ENCODE peak calls at places on chromosomes 16 and 17, in ten cellular contexts. One of them, this sample, is unnamed.

GRCh38 chr16:72837846-72838661 is 209.9 kb downstream of the ZFHX3 start:
- DNase-seq in GM19239: no peak
- DNase-seq in heart right ventricle: no peak
- DNase-seq in activated CD4-positive, alpha-beta T cell treated with anti-CD3 and anti-CD28 coated beads, Interleukin-2, amount 50 U/mL, for 48 hours: no peak
- DNase-seq in stimulated activated CD4-positive, alpha-beta T cell treated with anti-CD3 and anti-CD28 coated beads, Interleukin-1b, Interleukin-23, amount 100 ng/mL, for 24 hours: no peak
- DNase-seq in cardiac muscle cell: no peak
- DNase-seq in naive thymus-derived CD8-positive, alpha-beta T cell: no peak
- DNase-seq in effector memory CD8-positive, alpha-beta T cell: no peak
- DNase-seq in midbrain: no peak
- DNase-seq in non-pigmented ciliary epithelial cell: no peak
- DNase-seq in this sample: no peak

GRCh38 chr16:21157632-21158031 is 842 bp upstream of the LDAF1 start:
- DNase-seq in GM19239: no peak
- DNase-seq in heart right ventricle: no peak
- DNase-seq in activated CD4-positive, alpha-beta T cell treated with anti-CD3 and anti-CD28 coated beads, Interleukin-2, amount 50 U/mL, for 48 hours: no peak
- DNase-seq in stimulated activated CD4-positive, alpha-beta T cell treated with anti-CD3 and anti-CD28 coated beads, Interleukin-1b, Interleukin-23, amount 100 ng/mL, for 24 hours: no peak
- DNase-seq in cardiac muscle cell: no peak
- DNase-seq in naive thymus-derived CD8-positive, alpha-beta T cell: no peak
- DNase-seq in effector memory CD8-positive, alpha-beta T cell: no peak
- DNase-seq in midbrain: no peak
- DNase-seq in non-pigmented ciliary epithelial cell: no peak
- DNase-seq in this sample: no peak

GRCh38 chr17:12985431-12986285 is 32.2 kb downstream of the ELAC2 start:
- DNase-seq in GM19239: no peak
- DNase-seq in heart right ventricle: no peak
- DNase-seq in activated CD4-positive, alpha-beta T cell treated with anti-CD3 and anti-CD28 coated beads, Interleukin-2, amount 50 U/mL, for 48 hours: no peak
- DNase-seq in stimulated activated CD4-positive, alpha-beta T cell treated with anti-CD3 and anti-CD28 coated beads, Interleukin-1b, Interleukin-23, amount 100 ng/mL, for 24 hours: no peak
- DNase-seq in cardiac muscle cell: peak
- DNase-seq in naive thymus-derived CD8-positive, alpha-beta T cell: no peak
- DNase-seq in effector memory CD8-positive, alpha-beta T cell: no peak
- DNase-seq in midbrain: no peak
- DNase-seq in non-pigmented ciliary epithelial cell: no peak
- DNase-seq in this sample: no peak

GRCh38 chr17:74785096-74785980 is 9.2 kb upstream of the NAT9 start:
- DNase-seq in GM19239: no peak
- DNase-seq in heart right ventricle: no peak
- DNase-seq in activated CD4-positive, alpha-beta T cell treated with anti-CD3 and anti-CD28 coated beads, Interleukin-2, amount 50 U/mL, for 48 hours: peak
- DNase-seq in stimulated activated CD4-positive, alpha-beta T cell treated with anti-CD3 and anti-CD28 coated beads, Interleukin-1b, Interleukin-23, amount 100 ng/mL, for 24 hours: no peak
- DNase-seq in cardiac muscle cell: no peak
- DNase-seq in naive thymus-derived CD8-positive, alpha-beta T cell: no peak
- DNase-seq in effector memory CD8-positive, alpha-beta T cell: no peak
- DNase-seq in midbrain: no peak
- DNase-seq in non-pigmented ciliary epithelial cell: no peak
- DNase-seq in this sample: no peak

GRCh38 chr16:71327720-71328119 is 30.8 kb upstream of the CALB2 start:
- DNase-seq in GM19239: no peak
- DNase-seq in heart right ventricle: no peak
- DNase-seq in activated CD4-positive, alpha-beta T cell treated with anti-CD3 and anti-CD28 coated beads, Interleukin-2, amount 50 U/mL, for 48 hours: no peak
- DNase-seq in stimulated activated CD4-positive, alpha-beta T cell treated with anti-CD3 and anti-CD28 coated beads, Interleukin-1b, Interleukin-23, amount 100 ng/mL, for 24 hours: no peak
- DNase-seq in cardiac muscle cell: no peak
- DNase-seq in naive thymus-derived CD8-positive, alpha-beta T cell: no peak
- DNase-seq in effector memory CD8-positive, alpha-beta T cell: no peak
- DNase-seq in midbrain: no peak
- DNase-seq in non-pigmented ciliary epithelial cell: no peak
- DNase-seq in this sample: no peak

GRCh38 chr16:1877804-1878203 is 5.8 kb upstream of the MEIOB start:
- DNase-seq in GM19239: no peak
- DNase-seq in heart right ventricle: no peak
- DNase-seq in activated CD4-positive, alpha-beta T cell treated with anti-CD3 and anti-CD28 coated beads, Interleukin-2, amount 50 U/mL, for 48 hours: no peak
- DNase-seq in stimulated activated CD4-positive, alpha-beta T cell treated with anti-CD3 and anti-CD28 coated beads, Interleukin-1b, Interleukin-23, amount 100 ng/mL, for 24 hours: no peak
- DNase-seq in cardiac muscle cell: no peak
- DNase-seq in naive thymus-derived CD8-positive, alpha-beta T cell: no peak
- DNase-seq in effector memory CD8-positive, alpha-beta T cell: no peak
- DNase-seq in midbrain: no peak
- DNase-seq in non-pigmented ciliary epithelial cell: no peak
- DNase-seq in this sample: no peak

GRCh38 chr17:44911133-44912001 is 3.9 kb downstream of the GFAP start:
- DNase-seq in GM19239: peak
- DNase-seq in heart right ventricle: peak
- DNase-seq in activated CD4-positive, alpha-beta T cell treated with anti-CD3 and anti-CD28 coated beads, Interleukin-2, amount 50 U/mL, for 48 hours: peak
- DNase-seq in stimulated activated CD4-positive, alpha-beta T cell treated with anti-CD3 and anti-CD28 coated beads, Interleukin-1b, Interleukin-23, amount 100 ng/mL, for 24 hours: no peak
- DNase-seq in cardiac muscle cell: peak
- DNase-seq in naive thymus-derived CD8-positive, alpha-beta T cell: no peak
- DNase-seq in effector memory CD8-positive, alpha-beta T cell: peak
- DNase-seq in midbrain: peak
- DNase-seq in non-pigmented ciliary epithelial cell: no peak
- DNase-seq in this sample: no peak

GRCh38 chr17:10616502-10617119 is 40.5 kb downstream of the MYH3 start:
- DNase-seq in GM19239: peak
- DNase-seq in heart right ventricle: peak
- DNase-seq in activated CD4-positive, alpha-beta T cell treated with anti-CD3 and anti-CD28 coated beads, Interleukin-2, amount 50 U/mL, for 48 hours: peak
- DNase-seq in stimulated activated CD4-positive, alpha-beta T cell treated with anti-CD3 and anti-CD28 coated beads, Interleukin-1b, Interleukin-23, amount 100 ng/mL, for 24 hours: peak
- DNase-seq in cardiac muscle cell: peak
- DNase-seq in naive thymus-derived CD8-positive, alpha-beta T cell: peak
- DNase-seq in effector memory CD8-positive, alpha-beta T cell: peak
- DNase-seq in midbrain: peak
- DNase-seq in non-pigmented ciliary epithelial cell: peak
- DNase-seq in this sample: peak

GRCh38 chr17:7084058-7084457 is 4.0 kb upstream of the CLEC10A start:
- DNase-seq in GM19239: no peak
- DNase-seq in heart right ventricle: no peak
- DNase-seq in activated CD4-positive, alpha-beta T cell treated with anti-CD3 and anti-CD28 coated beads, Interleukin-2, amount 50 U/mL, for 48 hours: no peak
- DNase-seq in stimulated activated CD4-positive, alpha-beta T cell treated with anti-CD3 and anti-CD28 coated beads, Interleukin-1b, Interleukin-23, amount 100 ng/mL, for 24 hours: no peak
- DNase-seq in cardiac muscle cell: no peak
- DNase-seq in naive thymus-derived CD8-positive, alpha-beta T cell: no peak
- DNase-seq in effector memory CD8-positive, alpha-beta T cell: no peak
- DNase-seq in midbrain: no peak
- DNase-seq in non-pigmented ciliary epithelial cell: no peak
- DNase-seq in this sample: no peak

This sample was measured in AG09309.